ENCODE peak calls at places on chromosomes 5 and 9, in four cellular contexts. One of them, this sample, is unnamed.

GRCh38 chr5:132263548-132264261 is 6.2 kb downstream of the PDLIM4 start:
- DNase-seq in choroid plexus epithelial cell: peak
- DNase-seq in foreskin fibroblast: peak
- DNase-seq in fibroblast of pulmonary artery: peak
- DNase-seq in this sample: no peak

GRCh38 chr9:135346438-135347050 is 133.0 kb upstream of the PPP1R26 start:
- DNase-seq in choroid plexus epithelial cell: no peak
- DNase-seq in foreskin fibroblast: no peak
- DNase-seq in fibroblast of pulmonary artery: no peak
- DNase-seq in this sample: no peak

GRCh38 chr9:107707915-107708441 is 218.4 kb upstream of the KLF4 start:
- DNase-seq in choroid plexus epithelial cell: peak
- DNase-seq in foreskin fibroblast: peak
- DNase-seq in fibroblast of pulmonary artery: peak
- DNase-seq in this sample: no peak

GRCh38 chr5:142486020-142486419 is 161.2 kb upstream of the SPRY4 start:
- DNase-seq in choroid plexus epithelial cell: no peak
- DNase-seq in foreskin fibroblast: peak
- DNase-seq in fibroblast of pulmonary artery: no peak
- DNase-seq in this sample: no peak

GRCh38 chr5:135154197-135154596 is 120.2 kb upstream of the PITX1 start:
- DNase-seq in choroid plexus epithelial cell: no peak
- DNase-seq in foreskin fibroblast: peak
- DNase-seq in fibroblast of pulmonary artery: no peak
- DNase-seq in this sample: no peak

GRCh38 chr9:76512826-76513225 is 53.8 kb downstream of the GCNT1 start:
- DNase-seq in choroid plexus epithelial cell: peak
- DNase-seq in foreskin fibroblast: peak
- DNase-seq in fibroblast of pulmonary artery: peak
- DNase-seq in this sample: no peak

GRCh38 chr9:109779711-109780452 is at the start of gene PALM2AKAP2:
- DNase-seq in choroid plexus epithelial cell: peak
- DNase-seq in foreskin fibroblast: peak
- DNase-seq in fibroblast of pulmonary artery: peak
- DNase-seq in this sample: no peak

GRCh38 chr9:137974746-137975526 is 97.4 kb downstream of the CACNA1B start:
- DNase-seq in choroid plexus epithelial cell: no peak
- DNase-seq in foreskin fibroblast: no peak
- DNase-seq in fibroblast of pulmonary artery: no peak
- DNase-seq in this sample: no peak

GRCh38 chr9:129964901-129965734 is 77.9 kb downstream of the FNBP1 start:
- DNase-seq in choroid plexus epithelial cell: peak
- DNase-seq in foreskin fibroblast: peak
- DNase-seq in fibroblast of pulmonary artery: peak
- DNase-seq in this sample: no peak

GRCh38 chr5:60382761-60383160 is 317.2 kb downstream of the DEPDC1B start:
- DNase-seq in choroid plexus epithelial cell: peak
- DNase-seq in foreskin fibroblast: peak
- DNase-seq in fibroblast of pulmonary artery: peak
- DNase-seq in this sample: peak

GRCh38 chr9:114611516-114612271 is 603 bp downstream of the TMEM268 start:
- DNase-seq in choroid plexus epithelial cell: peak
- DNase-seq in foreskin fibroblast: peak
- DNase-seq in fibroblast of pulmonary artery: peak
- DNase-seq in this sample: no peak

GRCh38 chr5:132491368-132492364 is 1.1 kb upstream of the IRF1 start:
- DNase-seq in choroid plexus epithelial cell: no peak
- DNase-seq in foreskin fibroblast: no peak
- DNase-seq in fibroblast of pulmonary artery: no peak
- DNase-seq in this sample: no peak

GRCh38 chr9:8877753-8878494 is 1078.3 kb upstream of the DMAC1 start:
- DNase-seq in choroid plexus epithelial cell: no peak
- DNase-seq in foreskin fibroblast: no peak
- DNase-seq in fibroblast of pulmonary artery: no peak
- DNase-seq in this sample: no peak

GRCh38 chr9:135029434-135029833 is 58.0 kb upstream of the OLFM1 start:
- DNase-seq in choroid plexus epithelial cell: no peak
- DNase-seq in foreskin fibroblast: no peak
- DNase-seq in fibroblast of pulmonary artery: no peak
- DNase-seq in this sample: no peak

GRCh38 chr9:99221266-99221622 is 498 bp downstream of the ALG2 start:
- DNase-seq in choroid plexus epithelial cell: no peak
- DNase-seq in foreskin fibroblast: no peak
- DNase-seq in fibroblast of pulmonary artery: no peak
- DNase-seq in this sample: no peak

GRCh38 chr9:80305136-80305535 is 733.4 kb downstream of the TLE4 start:
- DNase-seq in choroid plexus epithelial cell: peak
- DNase-seq in foreskin fibroblast: no peak
- DNase-seq in fibroblast of pulmonary artery: no peak
- DNase-seq in this sample: no peak

GRCh38 chr9:106980551-106981101 is 117.7 kb downstream of the ZNF462 start:
- DNase-seq in choroid plexus epithelial cell: peak
- DNase-seq in foreskin fibroblast: no peak
- DNase-seq in fibroblast of pulmonary artery: peak
- DNase-seq in this sample: no peak

GRCh38 chr9:135811796-135812195 is 95.5 kb downstream of the CAMSAP1 start:
- DNase-seq in choroid plexus epithelial cell: peak
- DNase-seq in foreskin fibroblast: peak
- DNase-seq in fibroblast of pulmonary artery: no peak
- DNase-seq in this sample: no peak

GRCh38 chr5:134550271-134551214 is 25.1 kb downstream of the JADE2 start:
- DNase-seq in choroid plexus epithelial cell: peak
- DNase-seq in foreskin fibroblast: peak
- DNase-seq in fibroblast of pulmonary artery: no peak
- DNase-seq in this sample: no peak

GRCh38 chr9:133333011-133333410 is 3.0 kb downstream of the SURF6 start:
- DNase-seq in choroid plexus epithelial cell: no peak
- DNase-seq in foreskin fibroblast: no peak
- DNase-seq in fibroblast of pulmonary artery: no peak
- DNase-seq in this sample: no peak

GRCh38 chr5:160315968-160316367 is 3.6 kb upstream of the CCNJL start:
- DNase-seq in choroid plexus epithelial cell: peak
- DNase-seq in foreskin fibroblast: no peak
- DNase-seq in fibroblast of pulmonary artery: peak
- DNase-seq in this sample: no peak

GRCh38 chr9:126165755-126166154 is 160.9 kb upstream of the MVB12B start:
- DNase-seq in choroid plexus epithelial cell: no peak
- DNase-seq in foreskin fibroblast: no peak
- DNase-seq in fibroblast of pulmonary artery: no peak
- DNase-seq in this sample: no peak

GRCh38 chr5:153791339-153791738 is 247.4 kb downstream of the FAM114A2 start:
- DNase-seq in choroid plexus epithelial cell: no peak
- DNase-seq in foreskin fibroblast: no peak
- DNase-seq in fibroblast of pulmonary artery: no peak
- DNase-seq in this sample: no peak

GRCh38 chr5:122200456-122200855 is 71.1 kb downstream of the ZNF474 start:
- DNase-seq in choroid plexus epithelial cell: no peak
- DNase-seq in foreskin fibroblast: no peak
- DNase-seq in fibroblast of pulmonary artery: no peak
- DNase-seq in this sample: no peak

GRCh38 chr5:122192477-122192876 is 63.1 kb downstream of the ZNF474 start:
- DNase-seq in choroid plexus epithelial cell: no peak
- DNase-seq in foreskin fibroblast: no peak
- DNase-seq in fibroblast of pulmonary artery: no peak
- DNase-seq in this sample: no peak

GRCh38 chr5:122200894-122201293 is 71.5 kb downstream of the ZNF474 start:
- DNase-seq in choroid plexus epithelial cell: no peak
- DNase-seq in foreskin fibroblast: no peak
- DNase-seq in fibroblast of pulmonary artery: no peak
- DNase-seq in this sample: no peak

GRCh38 chr5:122192883-122193496 is 63.6 kb downstream of the ZNF474 start:
- DNase-seq in choroid plexus epithelial cell: peak
- DNase-seq in foreskin fibroblast: peak
- DNase-seq in fibroblast of pulmonary artery: peak
- DNase-seq in this sample: peak

DNA sequence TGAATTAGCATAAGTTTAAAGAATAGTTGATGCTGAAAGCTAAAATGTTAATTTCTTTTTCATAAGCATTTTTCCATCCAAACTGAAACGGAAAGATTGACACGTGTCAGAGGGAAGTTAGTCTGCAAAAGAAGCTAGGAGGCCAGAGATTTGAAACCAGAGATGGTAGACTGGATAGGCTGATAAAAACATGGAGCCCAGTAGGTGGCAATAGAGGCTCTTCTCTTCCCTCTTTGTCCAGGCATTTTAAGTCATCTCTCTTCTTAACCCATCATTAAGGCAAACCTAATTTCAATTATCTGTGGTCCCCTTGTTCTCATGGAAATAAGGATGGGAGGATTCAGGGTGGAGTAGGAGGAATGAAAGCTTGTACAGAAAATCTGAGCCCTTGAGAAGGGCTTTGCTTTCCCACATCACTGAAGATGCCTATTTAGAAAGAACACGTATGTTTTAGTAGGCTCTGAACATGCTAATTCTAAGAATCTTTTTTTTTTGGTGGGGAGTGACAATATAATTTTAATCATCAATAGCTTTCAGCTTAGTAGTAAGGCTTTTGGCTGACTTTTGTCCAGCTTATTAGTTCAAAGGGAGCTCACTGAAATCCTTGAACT is 66.5 kb downstream of the ZNF474 start:
- DNase-seq in choroid plexus epithelial cell: peak
- DNase-seq in foreskin fibroblast: peak
- DNase-seq in fibroblast of pulmonary artery: peak
- DNase-seq in this sample: no peak
- TF ChIP-seq CTCF in choroid plexus epithelial cell: peak
- TF ChIP-seq CTCF in foreskin fibroblast: peak
- TF ChIP-seq CTCF in fibroblast of pulmonary artery: peak
- TF ChIP-seq CTCF in this sample: peak

GRCh38 chr5:151082976-151083651 is 2.3 kb upstream of the TNIP1 start:
- DNase-seq in choroid plexus epithelial cell: no peak
- DNase-seq in foreskin fibroblast: no peak
- DNase-seq in fibroblast of pulmonary artery: no peak
- DNase-seq in this sample: no peak

GRCh38 chr5:151084363-151084762 is 3.5 kb upstream of the TNIP1 start:
- DNase-seq in choroid plexus epithelial cell: no peak
- DNase-seq in foreskin fibroblast: peak
- DNase-seq in fibroblast of pulmonary artery: no peak
- DNase-seq in this sample: no peak

GRCh38 chr5:151081426-151082273 is 816 bp upstream of the TNIP1 start:
- DNase-seq in choroid plexus epithelial cell: peak
- DNase-seq in foreskin fibroblast: peak
- DNase-seq in fibroblast of pulmonary artery: peak
- DNase-seq in this sample: no peak

GRCh38 chr5:151080620-151081425 is at the start of gene TNIP1:
- DNase-seq in choroid plexus epithelial cell: peak
- DNase-seq in foreskin fibroblast: peak
- DNase-seq in fibroblast of pulmonary artery: peak
- DNase-seq in this sample: no peak

GRCh38 chr5:151082274-151082902 is 1.6 kb upstream of the TNIP1 start:
- DNase-seq in choroid plexus epithelial cell: peak
- DNase-seq in foreskin fibroblast: peak
- DNase-seq in fibroblast of pulmonary artery: no peak
- DNase-seq in this sample: no peak
- H3K4me3 ChIP-seq in choroid plexus epithelial cell: no peak
- H3K4me3 ChIP-seq in foreskin fibroblast: peak
- H3K4me3 ChIP-seq in fibroblast of pulmonary artery: peak
- H3K4me3 ChIP-seq in this sample: peak

DNA sequence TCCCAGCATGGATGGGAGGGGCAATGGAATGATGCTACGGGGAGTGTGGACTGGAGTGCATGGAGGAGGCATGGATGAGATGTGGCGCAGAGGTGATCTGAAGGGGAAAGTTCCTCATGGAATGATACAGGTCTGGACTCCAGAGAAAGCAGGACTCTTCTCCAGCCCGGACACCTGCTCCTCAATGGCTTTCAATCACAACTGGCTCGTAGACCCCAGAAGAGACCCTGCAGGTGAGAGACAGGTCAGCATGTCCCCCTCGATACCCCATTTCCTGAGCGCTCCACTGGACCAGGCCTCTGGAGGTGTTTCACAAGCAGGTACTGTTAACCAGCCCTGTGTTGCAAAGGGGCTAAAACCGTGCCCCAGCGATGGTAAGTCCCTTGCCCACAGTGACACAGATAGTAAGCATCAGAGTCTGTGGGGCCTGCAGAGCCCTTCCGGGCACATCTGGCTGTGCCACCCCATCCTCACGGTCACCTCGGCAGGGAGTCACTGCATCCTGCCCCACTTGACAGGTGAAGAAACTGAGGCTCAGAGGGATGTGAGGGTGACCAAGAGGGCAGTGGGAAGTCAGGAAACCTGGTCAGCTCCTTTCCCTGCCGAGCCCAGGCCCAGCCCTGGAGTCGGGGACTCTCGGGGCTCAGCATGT is 5.5 kb upstream of the DPM2 start:
- DNase-seq in choroid plexus epithelial cell: no peak
- DNase-seq in foreskin fibroblast: no peak
- DNase-seq in fibroblast of pulmonary artery: no peak
- DNase-seq in this sample: no peak
- TF ChIP-seq CTCF in choroid plexus epithelial cell: no peak
- TF ChIP-seq CTCF in foreskin fibroblast: no peak
- TF ChIP-seq CTCF in fibroblast of pulmonary artery: no peak
- TF ChIP-seq CTCF in this sample: no peak

GRCh38 chr5:170301149-170301548 is 3.6 kb upstream of the LCP2 start:
- DNase-seq in choroid plexus epithelial cell: no peak
- DNase-seq in foreskin fibroblast: no peak
- DNase-seq in fibroblast of pulmonary artery: no peak
- DNase-seq in this sample: no peak

GRCh38 chr5:170296036-170296934 is 1.3 kb downstream of the LCP2 start:
- DNase-seq in choroid plexus epithelial cell: no peak
- DNase-seq in foreskin fibroblast: no peak
- DNase-seq in fibroblast of pulmonary artery: no peak
- DNase-seq in this sample: no peak

GRCh38 chr5:170300361-170301013 is 2.9 kb upstream of the LCP2 start:
- DNase-seq in choroid plexus epithelial cell: no peak
- DNase-seq in foreskin fibroblast: no peak
- DNase-seq in fibroblast of pulmonary artery: no peak
- DNase-seq in this sample: no peak

GRCh38 chr5:170296935-170297588 is 515 bp downstream of the LCP2 start:
- DNase-seq in choroid plexus epithelial cell: no peak
- DNase-seq in foreskin fibroblast: no peak
- DNase-seq in fibroblast of pulmonary artery: no peak
- DNase-seq in this sample: no peak

DNA sequence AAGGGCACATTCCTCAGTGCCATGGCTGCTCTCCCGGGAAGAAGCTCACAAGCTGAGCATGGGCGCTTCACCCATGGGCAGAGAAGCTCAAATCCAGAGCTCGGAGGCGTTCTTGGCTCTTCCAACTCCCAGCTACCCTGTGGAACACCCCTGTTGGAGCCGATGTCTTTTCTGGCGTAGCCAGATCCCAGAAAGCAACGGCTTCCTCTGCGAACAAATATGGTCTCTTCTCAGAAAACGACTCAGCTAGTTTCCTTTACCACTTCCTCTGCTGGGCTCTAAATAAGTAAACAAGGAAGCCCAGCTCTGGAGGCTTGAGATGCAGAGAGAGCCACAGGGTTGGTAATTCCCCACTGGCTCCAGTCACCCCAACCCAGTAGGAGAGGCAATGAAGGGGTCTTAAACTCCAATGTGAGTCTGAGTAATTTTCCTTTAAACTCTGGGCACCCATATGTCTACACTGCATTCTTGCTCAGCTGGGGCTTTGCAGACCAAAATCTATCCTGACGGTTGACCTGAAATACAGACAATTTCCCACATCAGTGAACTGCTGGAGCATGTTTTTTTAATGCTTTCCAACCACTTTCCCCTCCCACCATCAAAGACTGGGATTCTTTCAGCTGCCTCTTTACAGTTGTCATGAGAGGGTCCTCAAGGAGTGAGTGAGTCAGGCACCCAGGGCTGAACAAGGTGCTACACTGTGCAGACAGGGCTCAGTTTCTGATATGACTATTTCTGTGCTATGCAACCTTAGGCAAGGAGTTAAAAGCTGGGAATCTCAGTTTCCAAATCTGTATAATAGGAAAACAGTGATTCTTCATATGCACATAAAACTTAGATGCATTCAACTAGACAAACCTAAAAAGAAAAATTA is at the start of gene LCP2:
- DNase-seq in choroid plexus epithelial cell: no peak
- DNase-seq in foreskin fibroblast: no peak
- DNase-seq in fibroblast of pulmonary artery: no peak
- DNase-seq in this sample: no peak
- H3K4me3 ChIP-seq in choroid plexus epithelial cell: no peak
- H3K4me3 ChIP-seq in foreskin fibroblast: no peak
- H3K4me3 ChIP-seq in fibroblast of pulmonary artery: no peak
- H3K4me3 ChIP-seq in this sample: peak